ENCODE peak calls at places on chromosome 4, in six cellular contexts. One of them, this sample, is unnamed.

GRCh38 chr4:28772066-28772465 is 1911.4 kb downstream of the STIM2 start:
- DNase-seq in progenitor cell of endocrine pancreas: no peak
- DNase-seq in NCI-H510A treated with DMSO at 0.1 percent for 48 hours: no peak
- DNase-seq in left colon: no peak
- DNase-seq in naive thymus-derived CD4-positive, alpha-beta T cell: no peak
- DNase-seq in NCI-H460: no peak
- DNase-seq in this sample: no peak

GRCh38 chr4:48968814-48969213 is 17.3 kb upstream of the CWH43 start:
- DNase-seq in NCI-H510A treated with DMSO at 0.1 percent for 48 hours: no peak
- DNase-seq in left colon: no peak
- DNase-seq in NCI-H460: no peak
- DNase-seq in progenitor cell of endocrine pancreas: no peak
- DNase-seq in naive thymus-derived CD4-positive, alpha-beta T cell: no peak
- DNase-seq in this sample: no peak

GRCh38 chr4:139773560-139774318 is 108.1 kb downstream of the MGST2 start:
- DNase-seq in NCI-H460: no peak
- DNase-seq in progenitor cell of endocrine pancreas: no peak
- DNase-seq in naive thymus-derived CD4-positive, alpha-beta T cell: no peak
- DNase-seq in left colon: no peak
- DNase-seq in NCI-H510A treated with DMSO at 0.1 percent for 48 hours: peak
- DNase-seq in this sample: peak

GRCh38 chr4:87559090-87559837 is 30.1 kb upstream of the SPARCL1 start:
- DNase-seq in left colon: no peak
- DNase-seq in NCI-H460: no peak
- DNase-seq in NCI-H510A treated with DMSO at 0.1 percent for 48 hours: peak
- DNase-seq in naive thymus-derived CD4-positive, alpha-beta T cell: peak
- DNase-seq in progenitor cell of endocrine pancreas: no peak
- DNase-seq in this sample: no peak

GRCh38 chr4:17336524-17336941 is 175.4 kb downstream of the QDPR start:
- DNase-seq in left colon: peak
- DNase-seq in NCI-H510A treated with DMSO at 0.1 percent for 48 hours: no peak
- DNase-seq in progenitor cell of endocrine pancreas: no peak
- DNase-seq in NCI-H460: no peak
- DNase-seq in naive thymus-derived CD4-positive, alpha-beta T cell: peak
- DNase-seq in this sample: peak

GRCh38 chr4:71711044-71711984 is 72.6 kb downstream of the GC start:
- DNase-seq in left colon: no peak
- DNase-seq in naive thymus-derived CD4-positive, alpha-beta T cell: no peak
- DNase-seq in progenitor cell of endocrine pancreas: no peak
- DNase-seq in NCI-H510A treated with DMSO at 0.1 percent for 48 hours: peak
- DNase-seq in NCI-H460: no peak
- DNase-seq in this sample: no peak

GRCh38 chr4:7347981-7348380 is 86.7 kb downstream of the PSAPL1 start:
- DNase-seq in NCI-H510A treated with DMSO at 0.1 percent for 48 hours: no peak
- DNase-seq in NCI-H460: no peak
- DNase-seq in left colon: no peak
- DNase-seq in naive thymus-derived CD4-positive, alpha-beta T cell: no peak
- DNase-seq in progenitor cell of endocrine pancreas: no peak
- DNase-seq in this sample: no peak

GRCh38 chr4:6916587-6917444 is 7.2 kb downstream of the TBC1D14 start:
- DNase-seq in NCI-H460: no peak
- DNase-seq in progenitor cell of endocrine pancreas: no peak
- DNase-seq in left colon: peak
- DNase-seq in NCI-H510A treated with DMSO at 0.1 percent for 48 hours: peak
- DNase-seq in naive thymus-derived CD4-positive, alpha-beta T cell: no peak
- DNase-seq in this sample: no peak

GRCh38 chr4:141501931-141502330 is 134.5 kb upstream of the IL15 start:
- DNase-seq in left colon: no peak
- DNase-seq in progenitor cell of endocrine pancreas: no peak
- DNase-seq in naive thymus-derived CD4-positive, alpha-beta T cell: no peak
- DNase-seq in NCI-H460: no peak
- DNase-seq in NCI-H510A treated with DMSO at 0.1 percent for 48 hours: no peak
- DNase-seq in this sample: peak

GRCh38 chr4:104942990-104943758 is 203.5 kb upstream of the TET2 start:
- DNase-seq in naive thymus-derived CD4-positive, alpha-beta T cell: no peak
- DNase-seq in NCI-H460: no peak
- DNase-seq in NCI-H510A treated with DMSO at 0.1 percent for 48 hours: no peak
- DNase-seq in progenitor cell of endocrine pancreas: no peak
- DNase-seq in left colon: no peak
- DNase-seq in this sample: no peak

GRCh38 chr4:76809594-76810305 is 88.2 kb downstream of the SOWAHB start:
- DNase-seq in NCI-H460: no peak
- DNase-seq in NCI-H510A treated with DMSO at 0.1 percent for 48 hours: peak
- DNase-seq in naive thymus-derived CD4-positive, alpha-beta T cell: no peak
- DNase-seq in progenitor cell of endocrine pancreas: no peak
- DNase-seq in left colon: no peak
- DNase-seq in this sample: no peak

GRCh38 chr4:156598138-156598681 is 373.4 kb downstream of the PDGFC start:
- DNase-seq in NCI-H460: no peak
- DNase-seq in naive thymus-derived CD4-positive, alpha-beta T cell: no peak
- DNase-seq in progenitor cell of endocrine pancreas: no peak
- DNase-seq in left colon: no peak
- DNase-seq in NCI-H510A treated with DMSO at 0.1 percent for 48 hours: peak
- DNase-seq in this sample: no peak

GRCh38 chr4:183399166-183399565 is 45.3 kb upstream of the CDKN2AIP start:
- DNase-seq in naive thymus-derived CD4-positive, alpha-beta T cell: no peak
- DNase-seq in NCI-H460: no peak
- DNase-seq in left colon: no peak
- DNase-seq in progenitor cell of endocrine pancreas: no peak
- DNase-seq in NCI-H510A treated with DMSO at 0.1 percent for 48 hours: no peak
- DNase-seq in this sample: no peak

GRCh38 chr4:6095023-6095817 is 77.0 kb upstream of the C4orf50 start:
- DNase-seq in naive thymus-derived CD4-positive, alpha-beta T cell: no peak
- DNase-seq in left colon: no peak
- DNase-seq in NCI-H460: peak
- DNase-seq in NCI-H510A treated with DMSO at 0.1 percent for 48 hours: no peak
- DNase-seq in progenitor cell of endocrine pancreas: no peak
- DNase-seq in this sample: peak

GRCh38 chr4:67873116-67873515 is 10.7 kb downstream of the TMPRSS11D start:
- DNase-seq in left colon: no peak
- DNase-seq in naive thymus-derived CD4-positive, alpha-beta T cell: no peak
- DNase-seq in progenitor cell of endocrine pancreas: no peak
- DNase-seq in NCI-H460: no peak
- DNase-seq in NCI-H510A treated with DMSO at 0.1 percent for 48 hours: no peak
- DNase-seq in this sample: no peak

GRCh38 chr4:127965803-127966175 is 583 bp downstream of the ABHD18 start:
- DNase-seq in naive thymus-derived CD4-positive, alpha-beta T cell: peak
- DNase-seq in NCI-H460: peak
- DNase-seq in progenitor cell of endocrine pancreas: peak
- DNase-seq in left colon: peak
- DNase-seq in NCI-H510A treated with DMSO at 0.1 percent for 48 hours: no peak
- DNase-seq in this sample: peak

GRCh38 chr4:100848865-100849264 is 331.0 kb upstream of the EMCN start:
- DNase-seq in left colon: no peak
- DNase-seq in progenitor cell of endocrine pancreas: no peak
- DNase-seq in NCI-H510A treated with DMSO at 0.1 percent for 48 hours: no peak
- DNase-seq in naive thymus-derived CD4-positive, alpha-beta T cell: no peak
- DNase-seq in NCI-H460: no peak
- DNase-seq in this sample: no peak

GRCh38 chr4:87500107-87500462 is 29.1 kb downstream of the SPARCL1 start:
- DNase-seq in NCI-H460: no peak
- DNase-seq in left colon: no peak
- DNase-seq in naive thymus-derived CD4-positive, alpha-beta T cell: no peak
- DNase-seq in progenitor cell of endocrine pancreas: no peak
- DNase-seq in NCI-H510A treated with DMSO at 0.1 percent for 48 hours: no peak
- DNase-seq in this sample: no peak

GRCh38 chr4:139530833-139531427 is 25.1 kb downstream of the SETD7 start:
- DNase-seq in progenitor cell of endocrine pancreas: peak
- DNase-seq in left colon: peak
- DNase-seq in NCI-H460: peak
- DNase-seq in NCI-H510A treated with DMSO at 0.1 percent for 48 hours: no peak
- DNase-seq in naive thymus-derived CD4-positive, alpha-beta T cell: peak
- DNase-seq in this sample: peak

GRCh38 chr4:166421556-166422156 is 548.6 kb downstream of the TLL1 start:
- DNase-seq in NCI-H510A treated with DMSO at 0.1 percent for 48 hours: no peak
- DNase-seq in left colon: no peak
- DNase-seq in naive thymus-derived CD4-positive, alpha-beta T cell: no peak
- DNase-seq in NCI-H460: no peak
- DNase-seq in progenitor cell of endocrine pancreas: no peak
- DNase-seq in this sample: no peak

GRCh38 chr4:46270986-46271596 is 118.8 kb downstream of the GABRA2 start:
- DNase-seq in NCI-H460: peak
- DNase-seq in left colon: no peak
- DNase-seq in naive thymus-derived CD4-positive, alpha-beta T cell: no peak
- DNase-seq in NCI-H510A treated with DMSO at 0.1 percent for 48 hours: peak
- DNase-seq in progenitor cell of endocrine pancreas: no peak
- DNase-seq in this sample: peak

GRCh38 chr4:86816463-86817107 is 32.6 kb downstream of the SLC10A6 start:
- DNase-seq in NCI-H510A treated with DMSO at 0.1 percent for 48 hours: no peak
- DNase-seq in progenitor cell of endocrine pancreas: no peak
- DNase-seq in left colon: no peak
- DNase-seq in NCI-H460: no peak
- DNase-seq in naive thymus-derived CD4-positive, alpha-beta T cell: no peak
- DNase-seq in this sample: no peak

GRCh38 chr4:183289688-183290087 is 30.4 kb downstream of the CLDN22 start:
- DNase-seq in left colon: no peak
- DNase-seq in progenitor cell of endocrine pancreas: no peak
- DNase-seq in NCI-H460: no peak
- DNase-seq in naive thymus-derived CD4-positive, alpha-beta T cell: no peak
- DNase-seq in NCI-H510A treated with DMSO at 0.1 percent for 48 hours: no peak
- DNase-seq in this sample: no peak

GRCh38 chr4:144646523-144647094 is 653 bp downstream of the HHIP start:
- DNase-seq in left colon: no peak
- DNase-seq in NCI-H510A treated with DMSO at 0.1 percent for 48 hours: no peak
- DNase-seq in NCI-H460: no peak
- DNase-seq in progenitor cell of endocrine pancreas: no peak
- DNase-seq in naive thymus-derived CD4-positive, alpha-beta T cell: no peak
- DNase-seq in this sample: peak

GRCh38 chr4:80202784-80203553 is 5.7 kb downstream of the PRDM8 start:
- DNase-seq in NCI-H510A treated with DMSO at 0.1 percent for 48 hours: peak
- DNase-seq in left colon: peak
- DNase-seq in naive thymus-derived CD4-positive, alpha-beta T cell: peak
- DNase-seq in progenitor cell of endocrine pancreas: no peak
- DNase-seq in NCI-H460: no peak
- DNase-seq in this sample: peak

GRCh38 chr4:183858011-183858615 is 47.0 kb upstream of the STOX2 start:
- DNase-seq in naive thymus-derived CD4-positive, alpha-beta T cell: no peak
- DNase-seq in NCI-H460: no peak
- DNase-seq in NCI-H510A treated with DMSO at 0.1 percent for 48 hours: no peak
- DNase-seq in left colon: no peak
- DNase-seq in progenitor cell of endocrine pancreas: no peak
- DNase-seq in this sample: no peak

GRCh38 chr4:80197132-80197573 is at the start of gene PRDM8:
- DNase-seq in left colon: no peak
- DNase-seq in NCI-H460: no peak
- DNase-seq in naive thymus-derived CD4-positive, alpha-beta T cell: peak
- DNase-seq in progenitor cell of endocrine pancreas: no peak
- DNase-seq in NCI-H510A treated with DMSO at 0.1 percent for 48 hours: peak
- DNase-seq in this sample: peak

GRCh38 chr4:169256101-169256612 is 14.6 kb downstream of the SH3RF1 start:
- DNase-seq in progenitor cell of endocrine pancreas: no peak
- DNase-seq in NCI-H460: no peak
- DNase-seq in left colon: no peak
- DNase-seq in naive thymus-derived CD4-positive, alpha-beta T cell: no peak
- DNase-seq in NCI-H510A treated with DMSO at 0.1 percent for 48 hours: no peak
- DNase-seq in this sample: no peak

GRCh38 chr4:113878718-113879117 is 100.7 kb downstream of the ARSJ start:
- DNase-seq in NCI-H460: no peak
- DNase-seq in NCI-H510A treated with DMSO at 0.1 percent for 48 hours: no peak
- DNase-seq in naive thymus-derived CD4-positive, alpha-beta T cell: no peak
- DNase-seq in left colon: no peak
- DNase-seq in progenitor cell of endocrine pancreas: peak
- DNase-seq in this sample: peak

GRCh38 chr4:95638920-95639501 is 90.2 kb upstream of the UNC5C start:
- DNase-seq in NCI-H510A treated with DMSO at 0.1 percent for 48 hours: no peak
- DNase-seq in naive thymus-derived CD4-positive, alpha-beta T cell: no peak
- DNase-seq in left colon: no peak
- DNase-seq in NCI-H460: no peak
- DNase-seq in progenitor cell of endocrine pancreas: no peak
- DNase-seq in this sample: no peak

GRCh38 chr4:118981839-118982381 is 93.3 kb downstream of the SYNPO2 start:
- DNase-seq in NCI-H510A treated with DMSO at 0.1 percent for 48 hours: peak
- DNase-seq in NCI-H460: peak
- DNase-seq in progenitor cell of endocrine pancreas: peak
- DNase-seq in left colon: peak
- DNase-seq in naive thymus-derived CD4-positive, alpha-beta T cell: peak
- DNase-seq in this sample: peak

GRCh38 chr4:125043453-125043852 is 271.3 kb upstream of the FAT4 start:
- DNase-seq in naive thymus-derived CD4-positive, alpha-beta T cell: no peak
- DNase-seq in NCI-H460: no peak
- DNase-seq in left colon: no peak
- DNase-seq in progenitor cell of endocrine pancreas: no peak
- DNase-seq in NCI-H510A treated with DMSO at 0.1 percent for 48 hours: peak
- DNase-seq in this sample: no peak

GRCh38 chr4:41176357-41176756 is 38.0 kb downstream of the APBB2 start:
- DNase-seq in left colon: no peak
- DNase-seq in progenitor cell of endocrine pancreas: no peak
- DNase-seq in NCI-H510A treated with DMSO at 0.1 percent for 48 hours: no peak
- DNase-seq in naive thymus-derived CD4-positive, alpha-beta T cell: no peak
- DNase-seq in NCI-H460: no peak
- DNase-seq in this sample: no peak

GRCh38 chr4:138736362-138736761 is 279.2 kb upstream of the NOCT start:
- DNase-seq in NCI-H460: no peak
- DNase-seq in naive thymus-derived CD4-positive, alpha-beta T cell: no peak
- DNase-seq in left colon: no peak
- DNase-seq in progenitor cell of endocrine pancreas: no peak
- DNase-seq in NCI-H510A treated with DMSO at 0.1 percent for 48 hours: no peak
- DNase-seq in this sample: peak

GRCh38 chr4:2948895-2949781 is 14.1 kb downstream of the NOP14 start:
- DNase-seq in progenitor cell of endocrine pancreas: no peak
- DNase-seq in NCI-H460: no peak
- DNase-seq in left colon: peak
- DNase-seq in NCI-H510A treated with DMSO at 0.1 percent for 48 hours: no peak
- DNase-seq in naive thymus-derived CD4-positive, alpha-beta T cell: no peak
- DNase-seq in this sample: no peak

GRCh38 chr4:15717126-15717525 is 14.3 kb downstream of the BST1 start:
- DNase-seq in NCI-H460: no peak
- DNase-seq in progenitor cell of endocrine pancreas: no peak
- DNase-seq in NCI-H510A treated with DMSO at 0.1 percent for 48 hours: no peak
- DNase-seq in left colon: no peak
- DNase-seq in naive thymus-derived CD4-positive, alpha-beta T cell: no peak
- DNase-seq in this sample: peak

GRCh38 chr4:139523076-139523475 is 32.9 kb downstream of the SETD7 start:
- DNase-seq in left colon: peak
- DNase-seq in progenitor cell of endocrine pancreas: no peak
- DNase-seq in naive thymus-derived CD4-positive, alpha-beta T cell: no peak
- DNase-seq in NCI-H460: no peak
- DNase-seq in NCI-H510A treated with DMSO at 0.1 percent for 48 hours: no peak
- DNase-seq in this sample: peak

GRCh38 chr4:78058591-78059523 is 1.7 kb downstream of the FRAS1 start:
- DNase-seq in naive thymus-derived CD4-positive, alpha-beta T cell: no peak
- DNase-seq in NCI-H460: no peak
- DNase-seq in left colon: peak
- DNase-seq in NCI-H510A treated with DMSO at 0.1 percent for 48 hours: peak
- DNase-seq in progenitor cell of endocrine pancreas: peak
- DNase-seq in this sample: peak

GRCh38 chr4:138275946-138276621 is 33.9 kb upstream of the SLC7A11 start:
- DNase-seq in NCI-H510A treated with DMSO at 0.1 percent for 48 hours: no peak
- DNase-seq in NCI-H460: no peak
- DNase-seq in naive thymus-derived CD4-positive, alpha-beta T cell: no peak
- DNase-seq in progenitor cell of endocrine pancreas: no peak
- DNase-seq in left colon: no peak
- DNase-seq in this sample: peak